ENCODE peak calls at places on chromosomes 5 and 9, in nine cellular contexts. R is transverse colon, T is heart left ventricle, I is IMR-90, F is HCT116, Z is spleen, P is thyroid gland, K is K562, C is prostate gland. U is an unnamed sample.

GRCh38 chr5:93590511-93590910 is 7.5 kb downstream of the NR2F1 start:
- DNase-seq in R (no peak), T (no peak), I (no peak), F (no peak), Z (no peak), P (no peak), K (no peak), C (no peak), U (no peak)

GRCh38 chr5:5183192-5183699 is 43.1 kb downstream of the ADAMTS16 start:
- DNase-seq in R (no peak), T (no peak), I (no peak), F (no peak), Z (no peak), P (no peak), K (no peak), C (no peak), U (no peak)

GRCh38 chr5:145847499-145848497 is 12.7 kb upstream of the PRELID2 start:
- DNase-seq in R (no peak), T (no peak), I (peak; percentile 93), F (peak; percentile 40), Z (no peak), P (no peak), K (no peak), C (no peak), U (no peak)

GRCh38 chr9:108552459-108553040 is 303.2 kb downstream of the ACTL7B start:
- DNase-seq in R (peak; percentile 64), T (no peak), I (peak; percentile 23), F (peak; percentile 68), Z (no peak), P (peak; percentile 13), K (no peak), C (peak; percentile 82), U (no peak)

GRCh38 chr5:151408633-151409243 is 38.7 kb upstream of the SLC36A1 start:
- DNase-seq in R (no peak), T (no peak), I (no peak), F (no peak), Z (no peak), P (no peak), K (no peak), C (no peak), U (no peak)

GRCh38 chr5:22560115-22560514 is 293.0 kb downstream of the CDH12 start:
- DNase-seq in R (no peak), T (no peak), I (peak; percentile 97), F (no peak), Z (no peak), P (no peak), K (no peak), C (no peak), U (peak; percentile 24)

GRCh38 chr5:156686816-156687215 is 163.3 kb upstream of the PPP1R2B start:
- DNase-seq in R (no peak), T (no peak), I (no peak), F (no peak), Z (no peak), P (no peak), K (no peak), C (no peak), U (no peak)

GRCh38 chr5:98941131-98941883 is 12.5 kb upstream of the CHD1 start:
- DNase-seq in R (no peak), T (no peak), I (no peak), F (no peak), Z (no peak), P (no peak), K (no peak), C (no peak), U (no peak)

DNA sequence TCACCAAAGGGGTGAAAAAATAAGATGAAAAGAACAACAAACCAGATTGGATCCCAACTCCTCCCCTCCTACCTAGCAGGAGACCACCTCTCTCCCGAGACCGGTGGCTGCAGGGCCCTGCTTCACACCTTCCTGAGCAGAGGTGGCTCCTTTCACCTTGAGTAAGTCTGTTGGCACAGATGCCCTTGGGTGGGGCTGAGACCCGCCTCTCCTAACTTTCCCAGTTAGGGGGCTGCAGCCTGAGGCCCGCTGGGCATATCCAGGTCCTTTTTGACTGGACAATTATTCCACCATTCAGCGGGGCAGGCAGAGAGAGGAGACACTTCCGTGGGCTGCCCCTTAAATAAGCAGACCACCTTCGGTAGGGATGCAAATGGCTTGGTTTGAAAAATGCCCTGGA is 1.3 kb downstream of the SLC25A48 start:
- DNase-seq in R (no peak), T (no peak), I (no peak), F (no peak), Z (peak; percentile 59), P (no peak), K (no peak), C (no peak), U (no peak)
- H3K27me3 ChIP-seq in R (peaks cover 51% of the 10 kb centered on the region), T (peaks cover 46% of the 10 kb centered on the region), I (peaks cover 36% of the 10 kb centered on the region), F (no peaks in the 10 kb centered on the region), Z (no peaks in the 10 kb centered on the region), P (peaks cover 4% of the 10 kb centered on the region), K (peaks cover 2% of the 10 kb centered on the region), C (no peaks in the 10 kb centered on the region), U (peaks cover 12% of the 10 kb centered on the region)

DNA sequence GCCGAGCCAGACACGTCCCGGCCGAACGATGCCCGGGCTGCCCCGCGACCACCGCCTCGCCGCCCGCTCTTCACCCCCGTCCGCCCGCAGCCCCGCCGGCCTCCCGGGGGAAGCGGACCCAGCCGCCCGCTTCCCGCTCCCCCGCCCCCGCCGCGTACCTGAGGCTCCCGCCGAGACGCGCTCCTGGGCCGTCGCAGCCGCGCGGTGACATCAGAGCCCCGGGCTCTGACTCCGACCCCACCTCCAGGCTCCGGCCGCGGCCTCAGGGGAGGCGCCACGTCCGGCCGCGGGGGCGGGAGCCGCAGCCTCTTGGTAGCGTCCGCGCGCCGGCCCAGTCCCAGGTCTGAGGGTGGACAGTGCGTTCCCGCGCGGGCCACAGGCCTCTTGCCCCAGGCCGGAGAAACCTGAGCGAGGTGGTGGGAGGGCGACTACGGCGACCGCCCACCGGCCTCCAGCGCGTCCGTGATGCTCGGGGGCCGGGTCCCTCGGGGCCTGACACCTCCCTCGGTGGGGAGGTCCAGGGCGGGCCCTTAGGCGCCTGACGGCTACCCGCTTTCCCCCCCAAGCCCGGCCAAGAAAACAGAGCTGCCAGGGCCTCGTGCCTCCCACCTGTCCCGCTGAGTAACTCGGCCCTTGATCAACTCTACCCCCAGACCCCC is at the start of gene SHROOM1:
- DNase-seq in R (peak; percentile 82), T (peak; percentile 86), I (peak; percentile 27), F (peak; percentile 44), Z (peak; percentile 80), P (peak; percentile 74), K (peak; percentile 91), C (peak; percentile 54), U (peak; percentile 33)
- TF ChIP-seq POLR2A in R (peak; percentile 70), T (no peak), I (no peak), F (peak; percentile 41), Z (no peak), P (peak; percentile 59), K (peak; percentile 85), C (peak; percentile 77), U (no peak)

GRCh38 chr5:14902826-14903560 is 31.4 kb upstream of the ANKH start:
- DNase-seq in R (no peak), T (no peak), I (no peak), F (no peak), Z (no peak), P (no peak), K (no peak), C (peak; percentile 35), U (no peak)

GRCh38 chr5:14900661-14901461 is 29.3 kb upstream of the ANKH start:
- DNase-seq in R (no peak), T (no peak), I (peak; percentile 86), F (no peak), Z (no peak), P (no peak), K (no peak), C (no peak), U (peak; percentile 8)

GRCh38 chr5:14896091-14896490 is 24.5 kb upstream of the ANKH start:
- DNase-seq in R (peak; percentile 58), T (no peak), I (no peak), F (no peak), Z (no peak), P (no peak), K (no peak), C (no peak), U (no peak)

GRCh38 chr5:14906628-14907027 is 35.0 kb upstream of the ANKH start:
- DNase-seq in R (no peak), T (no peak), I (no peak), F (no peak), Z (no peak), P (no peak), K (no peak), C (no peak), U (no peak)

DNA sequence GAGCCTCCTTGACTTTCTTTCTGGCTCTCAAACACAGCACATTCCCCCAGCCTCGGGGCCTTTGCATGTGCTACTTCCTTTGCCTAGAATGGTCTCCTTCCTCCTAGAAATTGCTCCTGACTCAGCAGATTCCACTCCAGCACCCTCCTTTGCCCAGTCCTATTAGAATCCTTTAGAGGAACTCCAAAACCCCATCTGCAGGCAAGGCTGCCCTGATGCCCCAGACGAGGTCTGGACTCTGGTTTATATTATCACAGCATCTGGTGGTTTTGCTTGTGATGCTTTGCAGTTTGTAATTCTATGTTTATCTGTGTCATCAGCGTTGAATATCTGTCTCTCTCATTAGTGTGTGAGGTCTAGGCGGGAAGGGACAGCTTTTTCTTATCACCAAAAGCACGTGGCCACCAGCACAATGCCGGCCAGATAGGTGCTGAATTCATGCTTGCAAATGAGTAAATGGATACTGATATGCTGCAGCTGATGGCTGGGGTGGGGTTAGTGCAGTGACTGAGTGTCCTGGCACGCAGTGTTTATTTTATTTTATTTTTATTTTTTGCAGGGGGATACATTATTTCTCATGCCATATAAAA is 30.0 kb upstream of the ANKH start:
- DNase-seq in R (no peak), T (no peak), I (peak; percentile 83), F (no peak), Z (no peak), P (no peak), K (peak; percentile 23), C (no peak), U (no peak)
- H3K4me3 ChIP-seq in R (no peak overlapping the region), T (no peak overlapping the region), I (no peak overlapping the region), F (no peak overlapping the region), Z (no peak overlapping the region), P (no peak overlapping the region), K (no peak overlapping the region), C (no peak overlapping the region), U (no peak overlapping the region)

GRCh38 chr9:121752929-121753328 is 101.5 kb downstream of the DAB2IP start:
- DNase-seq in R (no peak), T (no peak), I (no peak), F (no peak), Z (no peak), P (no peak), K (no peak), C (no peak), U (no peak)

GRCh38 chr9:121750715-121751623 is 99.5 kb downstream of the DAB2IP start:
- DNase-seq in R (no peak), T (no peak), I (no peak), F (peak; percentile 57), Z (no peak), P (no peak), K (no peak), C (peak; percentile 52), U (no peak)

GRCh38 chr9:121753802-121754654 is 102.6 kb downstream of the DAB2IP start:
- DNase-seq in R (no peak), T (peak; percentile 49), I (no peak), F (no peak), Z (peak; percentile 86), P (peak; percentile 35), K (no peak), C (no peak), U (peak; percentile 55)

GRCh38 chr9:121750259-121750714 is 98.9 kb downstream of the DAB2IP start:
- DNase-seq in R (no peak), T (no peak), I (no peak), F (no peak), Z (no peak), P (no peak), K (no peak), C (no peak), U (no peak)

DNA sequence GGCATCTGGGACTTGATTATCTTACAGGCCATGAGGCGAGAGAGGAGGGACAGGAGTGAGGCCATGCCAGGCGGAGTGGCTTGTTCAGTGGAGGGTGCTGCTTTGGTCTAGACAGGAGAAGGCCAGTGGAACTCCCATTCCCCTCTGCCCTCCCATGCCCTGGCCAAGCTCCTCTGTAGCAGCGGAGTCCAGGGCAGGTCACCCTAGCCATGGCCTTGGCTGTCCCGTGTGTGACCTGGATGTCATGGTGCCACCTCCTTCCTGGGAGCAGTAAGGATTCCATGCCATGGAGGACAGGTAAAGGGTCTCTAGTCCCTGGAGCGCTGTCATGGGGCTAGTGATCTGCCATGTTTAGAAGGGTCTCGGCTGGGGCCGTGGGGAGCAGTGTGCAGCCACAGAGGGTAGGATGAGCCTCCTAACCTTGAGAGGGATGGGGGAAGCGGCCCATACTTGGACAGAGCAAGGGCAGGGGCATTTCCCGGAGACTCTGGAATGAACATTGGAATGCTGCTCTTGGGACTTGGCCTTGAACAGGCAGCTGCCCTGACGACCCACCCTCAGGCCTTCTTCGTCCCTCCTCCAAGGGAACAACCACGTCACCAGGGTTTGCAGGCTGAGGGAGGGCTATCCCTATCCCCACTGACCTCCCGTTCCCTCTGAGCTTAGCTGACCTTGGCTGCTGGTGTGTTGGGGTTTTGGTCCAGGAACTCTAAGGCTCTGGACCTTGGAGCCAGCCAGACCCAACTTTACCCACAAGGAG is 100.4 kb downstream of the DAB2IP start:
- DNase-seq in R (no peak), T (no peak), I (no peak), F (no peak), Z (no peak), P (no peak), K (no peak), C (no peak), U (no peak)
- H3K27me3 ChIP-seq in R (no peaks in the 10 kb centered on the region), T (no peaks in the 10 kb centered on the region), I (no peaks in the 10 kb centered on the region), F (no peaks in the 10 kb centered on the region), Z (no peaks in the 10 kb centered on the region), P (no peaks in the 10 kb centered on the region), K (peaks cover 7% of the 10 kb centered on the region), C (no peaks in the 10 kb centered on the region), U (no peaks in the 10 kb centered on the region)

U was measured in endothelial cell of umbilical vein.